ENCODE peak calls at places on chromosomes 12 and 14, in four cellular contexts. U is T-helper 9 cell, A is OCI-LY7, N is progenitor cell of endocrine pancreas. Z is an unnamed sample.

GRCh38 chr12:26273811-26274210 is 78.4 kb downstream of the SSPN start:
- DNase-seq in A (no peak), U (no peak), N (no peak), Z (no peak)

GRCh38 chr12:98499668-98500456 is 15.5 kb upstream of the TMPO start:
- DNase-seq in U (no peak), A (no peak), N (no peak), Z (no peak)

GRCh38 chr12:87793134-87793533 is 236.1 kb downstream of the C12orf50 start:
- DNase-seq in U (no peak), A (no peak), N (no peak), Z (no peak)

GRCh38 chr14:25050494-25051170 is 685 bp upstream of the STXBP6 start:
- DNase-seq in N (no peak), A (no peak), U (no peak), Z (no peak)

GRCh38 chr14:49051328-49052060 is 534.7 kb downstream of the RPS29 start:
- DNase-seq in A (no peak), N (no peak), U (no peak), Z (no peak)

GRCh38 chr12:97308576-97309198 is 153.9 kb upstream of the RMST start:
- DNase-seq in N (no peak), U (no peak), A (peak; percentile 55), Z (no peak)

GRCh38 chr12:65911321-65911720 is 87.0 kb downstream of the HMGA2 start:
- DNase-seq in U (no peak), N (no peak), A (no peak), Z (no peak)

GRCh38 chr14:93040443-93040842 is 75.3 kb downstream of the ITPK1 start:
- DNase-seq in N (no peak), U (no peak), A (no peak), Z (no peak)

GRCh38 chr12:19190292-19191031 is 60.9 kb downstream of the PLEKHA5 start:
- DNase-seq in U (no peak), N (no peak), A (no peak), Z (no peak)

GRCh38 chr12:13223941-13224340 is 27.4 kb downstream of the EMP1 start:
- DNase-seq in A (no peak), U (no peak), N (no peak), Z (no peak)

GRCh38 chr14:30426463-30426862 is 132.5 kb upstream of the G2E3 start:
- DNase-seq in U (no peak), A (no peak), N (no peak), Z (no peak)

GRCh38 chr14:25086817-25087396 is 37.0 kb upstream of the STXBP6 start:
- DNase-seq in A (no peak), N (no peak), U (no peak), Z (no peak)

GRCh38 chr12:64633940-64634337 is 23.6 kb downstream of the RASSF3 start:
- DNase-seq in U (no peak), A (no peak), N (no peak), Z (peak; percentile 38)

GRCh38 chr14:34766611-34767010 is 52.2 kb upstream of the CFL2 start:
- DNase-seq in A (no peak), U (no peak), N (no peak), Z (no peak)

GRCh38 chr14:69532561-69533335 is 41.9 kb downstream of the CCDC177 start:
- DNase-seq in A (no peak), U (no peak), N (no peak), Z (no peak)

GRCh38 chr14:95291859-95292542 is 27.7 kb downstream of the CLMN start:
- DNase-seq in U (no peak), N (no peak), A (peak; percentile 54), Z (no peak)

GRCh38 chr12:82673698-82674097 is 13.0 kb upstream of the TMTC2 start:
- DNase-seq in N (no peak), U (no peak), A (no peak), Z (no peak)

GRCh38 chr14:63030113-63030512 is 15.1 kb downstream of the KCNH5 start:
- DNase-seq in U (no peak), A (no peak), N (no peak), Z (no peak)

GRCh38 chr12:53624956-53625355 is 1.2 kb downstream of the ATF7 start:
- DNase-seq in N (no peak), A (peak; percentile 24), U (no peak), Z (no peak)

GRCh38 chr12:64085996-64086395 is 136.1 kb downstream of the KICS2 start:
- DNase-seq in U (no peak), N (no peak), A (no peak), Z (no peak)

GRCh38 chr12:51118706-51119105 is 35.3 kb upstream of the CSRNP2 start:
- DNase-seq in A (no peak), U (no peak), N (no peak), Z (no peak)

GRCh38 chr12:7856516-7856915 is 16.2 kb downstream of the SLC2A14 start:
- DNase-seq in U (no peak), N (no peak), A (no peak), Z (no peak)

GRCh38 chr14:104643306-104643705 is 38.7 kb upstream of the TMEM179 start:
- DNase-seq in A (no peak), U (no peak), N (no peak), Z (no peak)

GRCh38 chr12:65742481-65742971 is 81.8 kb upstream of the HMGA2 start:
- DNase-seq in A (no peak), U (no peak), N (no peak), Z (no peak)